ENCODE peak calls at places on chromosomes 3 and 15, in four cellular contexts. O is tibial nerve, C is body of pancreas, R is stomach. K is an unnamed sample.

GRCh38 chr3:69081583-69082262 is 1.6 kb upstream of the UBA3 start:
- DNase-seq in O (no peak), C (no peak), R (no peak), K (no peak)

GRCh38 chr15:59917504-59918157 is 86.5 kb upstream of the FOXB1 start:
- DNase-seq in O (no peak), C (peak; percentile 62), R (peak; percentile 72), K (peak; percentile 28)

GRCh38 chr3:118636841-118637240 is 397.8 kb downstream of the IGSF11 start:
- DNase-seq in O (no peak), C (no peak), R (no peak), K (no peak)

GRCh38 chr15:79609501-79609900 is 177.4 kb downstream of the MINAR1 start:
- DNase-seq in O (no peak), C (no peak), R (no peak), K (no peak)

GRCh38 chr3:115576325-115576724 is 47.0 kb upstream of the GAP43 start:
- DNase-seq in O (no peak), C (no peak), R (no peak), K (no peak)

GRCh38 chr15:83709813-83710212 is 55.9 kb downstream of the ADAMTSL3 start:
- DNase-seq in O (no peak), C (no peak), R (no peak), K (no peak)

GRCh38 chr3:156429125-156429524 is 125.8 kb downstream of the SSR3 start:
- DNase-seq in O (no peak), C (no peak), R (no peak), K (no peak)

GRCh38 chr15:41506796-41507341 is 6.8 kb downstream of the LTK start:
- DNase-seq in O (no peak), C (no peak), R (no peak), K (peak; percentile 36)

GRCh38 chr3:134381836-134382442 is 7.7 kb upstream of the AMOTL2 start:
- DNase-seq in O (no peak), C (peak; percentile 88), R (peak; percentile 97), K (no peak)

GRCh38 chr3:148147896-148148295 is 549.8 kb upstream of the AGTR1 start:
- DNase-seq in O (no peak), C (no peak), R (no peak), K (no peak)

GRCh38 chr3:189787622-189788021 is 156.4 kb downstream of the TP63 start:
- DNase-seq in O (no peak), C (no peak), R (no peak), K (no peak)

GRCh38 chr3:120350431-120350941 is 1.3 kb upstream of the LRRC58 start:
- DNase-seq in O (no peak), C (peak; percentile 17), R (no peak), K (no peak)

GRCh38 chr15:74733269-74733668 is 7.9 kb upstream of the CYP1A1 start:
- DNase-seq in O (no peak), C (no peak), R (no peak), K (no peak)
- H3K27me3 ChIP-seq in O (peaks cover 55% of the 10 kb centered on the region), C (no peaks in the 10 kb centered on the region), R (peaks cover 77% of the 10 kb centered on the region), K (no peaks in the 10 kb centered on the region)

DNA sequence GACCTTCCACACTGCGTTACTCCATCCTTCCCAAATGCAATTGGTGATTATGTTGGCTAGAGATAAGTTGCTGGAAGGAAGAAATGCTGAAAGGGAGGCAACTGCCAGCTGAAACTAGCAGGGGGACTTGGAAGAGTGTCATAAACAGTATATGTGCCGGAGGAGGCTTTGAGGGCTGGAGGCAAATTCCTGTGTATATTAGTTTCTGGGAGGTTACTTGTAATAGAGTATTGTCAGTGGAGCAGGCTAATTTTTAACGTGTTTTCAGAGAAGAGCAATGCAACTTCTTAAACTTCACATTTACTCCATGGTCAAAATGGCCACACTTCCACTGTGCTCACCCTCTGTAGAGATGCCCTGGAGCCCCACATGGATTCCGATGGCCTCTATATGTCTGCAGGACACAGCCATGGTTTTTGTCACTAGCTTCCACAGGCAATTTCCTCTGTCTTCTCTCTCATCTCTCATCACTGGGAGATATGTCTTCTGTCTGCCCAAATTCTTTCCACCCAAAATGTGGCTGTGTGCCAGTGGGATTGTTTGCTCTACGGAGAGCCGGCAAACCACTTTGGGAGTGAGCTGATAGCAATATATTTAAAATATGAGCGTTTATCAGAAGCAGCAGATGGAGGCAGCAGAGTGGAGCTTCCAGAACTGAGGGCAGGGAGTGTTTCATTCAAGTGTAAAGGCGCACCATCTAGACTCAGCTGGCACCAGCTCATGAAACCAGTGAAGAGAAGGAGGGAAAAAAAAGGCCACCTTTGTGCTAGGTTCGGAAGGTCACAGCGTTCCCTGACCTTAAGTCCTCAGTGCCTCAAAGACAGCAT is 13.4 kb upstream of the CD47 start:
- DNase-seq in O (no peak), C (peak; percentile 24), R (peak; percentile 58), K (peak; percentile 60)
- TF ChIP-seq POLR2A in O (no peak), C (no peak), R (no peak), K (no peak)

GRCh38 chr3:186636536-186636935 is 3.7 kb upstream of the FETUB start:
- DNase-seq in O (no peak), C (no peak), R (no peak), K (no peak)
- H3K27me3 ChIP-seq in O (peaks cover 3% of the 10 kb centered on the region), C (no peaks in the 10 kb centered on the region), R (peaks cover 8% of the 10 kb centered on the region), K (no peaks in the 10 kb centered on the region)

DNA sequence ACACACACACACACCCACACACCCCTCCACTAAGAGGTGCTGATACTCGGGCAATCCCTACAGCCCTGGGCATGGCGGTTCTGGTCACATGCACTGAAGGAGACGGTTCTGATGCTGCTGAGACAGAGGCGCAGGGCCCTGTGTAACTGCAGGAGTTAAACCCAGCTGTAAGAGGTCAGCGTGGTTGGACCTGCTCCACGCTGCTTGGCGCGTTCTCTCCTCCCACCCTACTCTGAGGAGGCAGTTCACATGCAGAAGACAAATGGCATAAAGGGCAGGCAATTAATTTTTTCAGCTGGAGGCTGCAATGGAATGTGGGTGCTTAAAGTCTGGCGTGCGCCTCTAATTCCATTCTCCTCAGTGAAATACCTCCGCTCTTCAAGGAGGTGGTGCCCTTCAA is 35.2 kb downstream of the GRK7 start:
- DNase-seq in O (no peak), C (peak; percentile 42), R (no peak), K (no peak)
- TF ChIP-seq POLR2A in O (no peak), C (no peak), R (no peak), K (no peak)

GRCh38 chr15:38557855-38558713 is 6.5 kb downstream of the RASGRP1 start:
- DNase-seq in O (no peak), C (no peak), R (no peak), K (no peak)

GRCh38 chr15:38558714-38559059 is 5.9 kb downstream of the RASGRP1 start:
- DNase-seq in O (no peak), C (no peak), R (no peak), K (no peak)

GRCh38 chr15:38553071-38553470 is 11.5 kb downstream of the RASGRP1 start:
- DNase-seq in O (no peak), C (no peak), R (no peak), K (no peak)

GRCh38 chr15:38554354-38554753 is 10.3 kb downstream of the RASGRP1 start:
- DNase-seq in O (no peak), C (no peak), R (no peak), K (no peak)

GRCh38 chr15:38555686-38556334 is 8.8 kb downstream of the RASGRP1 start:
- DNase-seq in O (no peak), C (no peak), R (no peak), K (no peak)
- H3K27me3 ChIP-seq in O (no peaks in the 10 kb centered on the region), C (no peaks in the 10 kb centered on the region), R (no peaks in the 10 kb centered on the region), K (peaks cover 3% of the 10 kb centered on the region)

DNA sequence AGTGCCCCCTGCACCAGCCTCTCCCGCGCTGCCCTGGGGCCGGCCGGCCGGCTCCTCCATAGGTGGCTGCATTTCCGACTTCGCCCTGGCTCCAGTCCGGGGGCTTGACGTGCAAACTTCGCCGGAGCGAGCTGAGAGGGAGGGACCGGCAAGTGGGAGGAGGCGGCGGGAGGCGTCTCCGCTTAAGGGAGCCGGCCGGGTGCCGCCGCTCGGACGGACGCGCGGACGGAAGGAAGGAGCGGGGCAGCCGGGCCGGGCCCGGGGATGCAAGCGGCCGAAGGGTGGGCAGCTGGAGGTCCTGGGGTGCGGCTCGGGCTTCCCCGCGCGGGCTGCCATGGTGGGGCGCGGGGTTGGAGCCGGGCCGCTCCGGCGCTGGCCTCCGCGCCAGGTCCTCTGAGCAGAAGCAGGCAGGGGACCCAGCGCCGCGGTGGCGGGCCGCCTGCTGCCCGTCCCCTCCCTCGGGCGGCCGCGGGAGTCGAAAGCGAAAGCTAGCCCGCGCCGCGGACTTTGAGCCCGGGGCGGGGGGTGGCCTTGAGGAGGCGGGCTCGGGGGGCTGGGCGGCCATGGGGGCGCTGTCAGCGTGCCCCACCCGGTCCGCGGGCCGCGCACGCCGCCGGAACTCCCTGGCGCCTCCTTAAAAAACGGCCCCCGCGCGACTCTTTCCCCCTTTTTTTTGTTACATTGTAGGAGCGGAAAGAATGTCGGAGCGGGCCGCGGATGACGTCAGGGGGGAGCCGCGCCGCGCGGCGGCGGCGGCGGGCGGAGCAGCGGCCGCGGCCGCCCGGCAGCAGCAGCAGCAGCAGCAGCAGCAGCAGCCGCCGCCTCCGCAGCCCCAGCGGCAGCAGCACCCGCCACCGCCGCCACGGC is at the start of gene SCAANT1:
- DNase-seq in O (peak; percentile 78), C (peak; percentile 92), R (peak; percentile 93), K (peak; percentile 94)
- TF ChIP-seq POLR2A in O (peak; percentile 33), C (peak; percentile 84), R (peak; percentile 33), K (peak; percentile 68)

GRCh38 chr15:94451461-94451860 is 220.1 kb downstream of the MCTP2 start:
- DNase-seq in O (no peak), C (no peak), R (no peak), K (no peak)

GRCh38 chr15:94443156-94443555 is 211.8 kb downstream of the MCTP2 start:
- DNase-seq in O (no peak), C (no peak), R (no peak), K (no peak)

GRCh38 chr15:94446441-94446840 is 215.1 kb downstream of the MCTP2 start:
- DNase-seq in O (no peak), C (no peak), R (no peak), K (no peak)

GRCh38 chr15:94441782-94442181 is 210.4 kb downstream of the MCTP2 start:
- DNase-seq in O (no peak), C (no peak), R (no peak), K (no peak)

GRCh38 chr15:94445529-94446160 is 214.3 kb downstream of the MCTP2 start:
- DNase-seq in O (no peak), C (no peak), R (no peak), K (no peak)
- H3K27me3 ChIP-seq in O (no peaks in the 10 kb centered on the region), C (no peaks in the 10 kb centered on the region), R (no peaks in the 10 kb centered on the region), K (no peaks in the 10 kb centered on the region)

K was measured in heart left ventricle.